ENCODE peak calls at places on chromosomes 1 and 21, in seven cellular contexts. U is adrenal gland, C is AG04450, E is fibroblast of lung, I is hepatocyte, R is dorsolateral prefrontal cortex, D is left ventricle myocardium inferior. A is an unnamed sample.

GRCh38 chr1:67771152-67771551 is 62.1 kb downstream of the GNG12 start:
- DNase-seq in I (no peak), U (no peak), E (peak; percentile 58), R (no peak), D (no peak), C (no peak), A (no peak)

GRCh38 chr1:33872275-33872674 is 8.4 kb downstream of the HMGB4 start:
- DNase-seq in D (no peak), E (no peak), R (no peak), I (no peak), C (no peak), U (no peak), A (no peak)

GRCh38 chr1:5390497-5390896 is 601.7 kb downstream of the NPHP4 start:
- DNase-seq in D (no peak), E (no peak), C (no peak), I (no peak), U (no peak), R (no peak), A (no peak)

GRCh38 chr1:156691665-156692408 is 13.5 kb downstream of the CRABP2 start:
- DNase-seq in R (no peak), U (no peak), D (no peak), E (no peak), C (no peak), I (peak; percentile 75), A (peak; percentile 5)

GRCh38 chr1:233424727-233425222 is 97.3 kb downstream of the MAP3K21 start:
- DNase-seq in U (no peak), C (no peak), E (peak; percentile 2), I (no peak), D (no peak), R (no peak), A (no peak)

GRCh38 chr1:62084304-62084905 is 110.2 kb upstream of the L1TD1 start:
- DNase-seq in I (no peak), R (no peak), D (no peak), E (peak; percentile 4), C (no peak), U (no peak), A (no peak)

GRCh38 chr1:65434760-65435159 is 14.3 kb downstream of the LEPR start:
- DNase-seq in C (no peak), R (no peak), E (no peak), I (no peak), D (no peak), U (no peak), A (no peak)

GRCh38 chr1:75643460-75643859 is 32.5 kb upstream of the SLC44A5 start:
- DNase-seq in E (no peak), I (no peak), U (no peak), C (no peak), D (no peak), R (no peak), A (no peak)

GRCh38 chr1:30718636-30719405 is 4.6 kb downstream of the MATN1 start:
- DNase-seq in I (peak; percentile 89), C (peak; percentile 95), U (peak; percentile 99), E (peak; percentile 99), D (peak; percentile 79), R (no peak), A (peak; percentile 93)

GRCh38 chr1:94418664-94419655 is 771 bp downstream of the ABCD3 start:
- DNase-seq in R (peak; percentile 38), I (peak; percentile 57), C (no peak), E (peak; percentile 42), U (peak; percentile 65), D (peak; percentile 19), A (no peak)

GRCh38 chr21:25375675-25376074 is 231.6 kb downstream of the MRPL39 start:
- DNase-seq in U (no peak), R (no peak), C (no peak), I (no peak), D (no peak), E (no peak), A (no peak)

GRCh38 chr1:4726620-4727341 is 72.4 kb downstream of the AJAP1 start:
- DNase-seq in R (peak; percentile 75), U (no peak), D (no peak), C (no peak), I (peak; percentile 18), E (no peak), A (no peak)

GRCh38 chr21:33273044-33273443 is 6.9 kb downstream of the IL10RB start:
- DNase-seq in I (no peak), D (no peak), U (no peak), E (no peak), C (no peak), R (no peak), A (no peak)

GRCh38 chr1:164515932-164516331 is 43.1 kb upstream of the PBX1 start:
- DNase-seq in R (no peak), E (peak; percentile 87), C (no peak), I (no peak), U (peak; percentile 34), D (no peak), A (no peak)

DNA sequence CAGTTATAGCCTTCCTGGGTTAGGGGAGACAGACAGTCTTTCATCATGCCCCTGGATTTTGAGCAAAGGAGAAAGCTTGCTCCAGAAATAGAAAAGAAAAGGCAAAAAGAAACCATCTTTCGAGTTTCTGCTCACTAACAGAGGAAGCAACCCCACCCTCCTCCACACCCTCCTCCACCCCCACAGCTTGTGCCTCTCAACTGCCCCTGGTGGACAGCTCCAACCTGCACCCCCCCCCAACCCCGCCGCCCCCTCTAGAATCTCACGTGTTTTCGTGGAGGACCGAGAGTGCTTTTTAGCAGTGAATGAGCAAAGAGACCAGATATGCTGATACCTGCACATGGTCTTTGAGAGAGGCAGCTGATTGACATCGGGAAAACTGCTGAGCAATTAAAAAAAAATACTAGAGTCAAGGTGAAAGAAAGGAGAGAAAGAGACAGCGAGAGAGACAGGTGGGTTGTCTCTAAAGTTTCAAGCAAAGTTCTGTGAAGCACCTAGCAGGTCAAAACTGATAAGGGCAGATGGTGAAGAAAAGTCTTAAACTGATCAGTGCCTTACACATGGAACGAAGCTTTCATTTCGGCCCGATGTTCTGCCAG is 358.3 kb downstream of the KIF26B start:
- DNase-seq in D (no peak), E (peak; percentile 26), I (no peak), C (no peak), U (no peak), R (no peak), A (no peak)
- TF ChIP-seq CTCF in D (no peak), E (peak; percentile 24), I (peak; percentile 23), C (peak; percentile 39), U (no peak), R (no peak), A (no peak)

DNA sequence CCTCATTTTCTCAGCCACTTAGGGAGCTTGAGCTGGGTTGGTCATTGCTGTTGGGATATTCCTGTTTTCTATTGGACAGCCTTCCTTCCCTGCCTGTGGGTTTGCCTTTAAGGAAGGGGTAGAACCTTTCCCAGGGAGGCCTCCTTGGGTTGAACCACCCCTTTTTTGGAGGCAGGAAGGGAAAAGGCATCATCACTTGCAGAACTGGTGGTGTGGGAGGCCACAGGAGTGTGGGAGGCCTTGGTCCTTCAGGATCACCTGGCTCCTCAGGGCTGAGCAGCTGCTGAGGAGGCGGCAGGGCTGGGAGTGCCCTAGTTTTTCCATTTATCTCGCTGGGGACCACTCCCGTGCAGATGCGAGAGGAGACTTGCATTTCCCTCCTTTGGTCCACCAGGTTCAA is 667 bp upstream of the CYB561D1 start:
- DNase-seq in R (peak; percentile 49), I (no peak), U (no peak), E (no peak), C (no peak), D (no peak), A (no peak)
- H3K4me3 ChIP-seq in R (peak overlapping the region; percentile 88), I (no peak overlapping the region), U (no peak overlapping the region), E (no peak overlapping the region), C (no peak overlapping the region), D (peak overlapping the region; percentile 94), A (no peak overlapping the region)

GRCh38 chr1:55078470-55078869 is 39.1 kb downstream of the PCSK9 start:
- DNase-seq in C (no peak), I (no peak), E (no peak), U (no peak), R (no peak), D (no peak), A (no peak)
- H3K27ac ChIP-seq in C (no peak overlapping the region), I (no peak overlapping the region), E (no peak overlapping the region), U (no peak overlapping the region), R (no peak overlapping the region), D (no peak overlapping the region), A (no peak overlapping the region)

GRCh38 chr21:46347203-46347550 is 23.2 kb downstream of the PCNT start:
- DNase-seq in C (no peak), E (no peak), R (no peak), U (peak; percentile 34), D (no peak), I (no peak), A (no peak)

GRCh38 chr21:46349134-46349760 is 25.3 kb downstream of the PCNT start:
- DNase-seq in E (no peak), I (no peak), D (no peak), R (no peak), U (no peak), C (no peak), A (no peak)

GRCh38 chr21:46346296-46347202 is 22.6 kb downstream of the PCNT start:
- DNase-seq in D (no peak), R (no peak), I (no peak), E (no peak), C (no peak), U (peak; percentile 89), A (no peak)

GRCh38 chr21:46345861-46346260 is 21.9 kb downstream of the PCNT start:
- DNase-seq in U (no peak), E (no peak), D (no peak), C (no peak), R (no peak), I (no peak), A (no peak)

DNA sequence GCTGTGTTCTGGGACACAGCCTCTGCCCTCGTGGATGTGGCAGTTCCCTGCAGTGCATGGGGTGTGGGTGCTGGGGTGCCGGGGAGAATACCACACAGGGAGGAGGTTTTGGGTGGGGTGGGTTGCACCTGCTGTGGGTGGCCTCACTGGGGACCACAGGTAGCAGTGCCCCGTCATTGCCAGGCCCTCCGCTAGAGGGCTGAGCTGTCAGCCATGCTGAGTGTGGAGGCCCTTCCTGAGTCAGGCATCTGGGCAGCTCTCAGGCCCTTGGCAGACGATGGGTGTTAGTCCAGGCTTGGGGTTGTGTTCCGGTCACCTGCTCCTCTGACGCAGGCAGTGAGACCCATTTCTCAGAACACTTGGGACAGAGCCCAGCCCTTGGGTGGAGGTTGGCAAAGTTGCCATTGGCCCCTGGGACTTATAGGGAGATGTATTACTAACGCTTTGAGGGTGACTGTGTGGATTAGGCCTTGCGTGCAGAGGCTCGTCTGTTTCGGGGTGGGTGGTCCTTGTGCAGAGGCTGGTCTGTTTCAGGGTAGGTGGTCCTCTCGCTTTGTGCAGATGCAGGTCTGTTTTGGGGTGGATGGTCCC is 23.9 kb downstream of the PCNT start:
- DNase-seq in C (no peak), I (no peak), R (no peak), D (peak; percentile 74), E (peak; percentile 66), U (peak; percentile 96), A (no peak)
- TF ChIP-seq CTCF in C (no peak), I (no peak), R (no peak), D (peak; percentile 57), E (peak; percentile 16), U (peak; percentile 67), A (peak; percentile 40)

GRCh38 chr1:87872692-87873091 is 544.0 kb downstream of the LMO4 start:
- DNase-seq in D (no peak), E (no peak), U (no peak), R (no peak), C (no peak), I (no peak), A (no peak)
- H3K4me3 ChIP-seq in D (no peak overlapping the region), E (no peak overlapping the region), U (no peak overlapping the region), R (no peak overlapping the region), C (no peak overlapping the region), I (no peak overlapping the region), A (no peak overlapping the region)

GRCh38 chr1:151342021-151342420 is 5.0 kb downstream of the RFX5 start:
- DNase-seq in E (no peak), C (no peak), R (no peak), D (no peak), I (no peak), U (no peak), A (no peak)
- H3K27ac ChIP-seq in E (no peak overlapping the region), C (peak overlapping the region; percentile 11), R (no peak overlapping the region), D (no peak overlapping the region), I (no peak overlapping the region), U (no peak overlapping the region), A (no peak overlapping the region)

A was measured in HL-60.